ENCODE peak calls at places on chromosomes 16 and 17, in four cellular contexts. X is Panc1, Q is OCI-LY7, B is cardiac muscle cell. D is an unnamed sample. For H3K4me1, the result is how much of the 10 kb centered on the place peaks cover.

GRCh38 chr16:84507011-84507982 is 2.8 kb upstream of the MEAK7 start:
- DNase-seq in X (no peak), Q (peak), B (no peak), D (no peak)

GRCh38 chr16:1645914-1646525 is 32.1 kb upstream of the JPT2 start:
- DNase-seq in X (peak), Q (no peak), B (no peak), D (peak)

GRCh38 chr16:58085584-58086251 is 43.5 kb downstream of the CFAP20 start:
- DNase-seq in B (no peak), Q (no peak), X (no peak), D (no peak)

GRCh38 chr16:2483160-2483559 is 8.2 kb downstream of the TBC1D24 start:
- DNase-seq in Q (no peak), X (no peak), B (no peak), D (no peak)

GRCh38 chr17:4898927-4899326 is 409 bp upstream of the C17orf107 start:
- DNase-seq in B (no peak), X (no peak), Q (no peak), D (no peak)

GRCh38 chr16:20763461-20764232 is at the start of gene ACSM3:
- DNase-seq in B (peak), Q (peak), X (no peak), D (peak)

GRCh38 chr17:1779571-1780074 is 17.8 kb downstream of the SERPINF1 start:
- DNase-seq in Q (no peak), B (no peak), X (no peak), D (peak)

GRCh38 chr16:81638286-81638945 is 140.7 kb upstream of the PLCG2 start:
- DNase-seq in X (no peak), Q (no peak), B (no peak), D (no peak)

GRCh38 chr17:31511176-31511540 is 119.7 kb downstream of the RAB11FIP4 start:
- DNase-seq in X (no peak), Q (no peak), B (no peak), D (no peak)

GRCh38 chr17:5282639-5283217 is 644 bp downstream of the RABEP1 start:
- DNase-seq in Q (peak), B (peak), X (no peak), D (no peak)

GRCh38 chr16:85824161-85825135 is 25.0 kb downstream of the COX4I1 start:
- DNase-seq in B (no peak), X (no peak), Q (no peak), D (no peak)

GRCh38 chr16:3999890-4000325 is 116.3 kb downstream of the ADCY9 start:
- DNase-seq in X (no peak), B (no peak), Q (no peak), D (no peak)

GRCh38 chr16:928526-928925 is 42.3 kb downstream of the LMF1 start:
- DNase-seq in B (no peak), Q (no peak), X (no peak), D (no peak)

GRCh38 chr16:24430937-24431760 is 108.2 kb upstream of the RBBP6 start:
- DNase-seq in X (no peak), B (no peak), Q (no peak), D (no peak)

GRCh38 chr17:80389011-80389995 is 25.7 kb upstream of the ENDOV start:
- DNase-seq in B (no peak), X (no peak), Q (no peak), D (no peak)

GRCh38 chr17:48731355-48731754 is 2.8 kb upstream of the HOXB13 start:
- DNase-seq in Q (no peak), B (no peak), X (no peak), D (no peak)

GRCh38 chr17:44043326-44043725 is 23.1 kb downstream of the LSM12 start:
- DNase-seq in X (no peak), B (no peak), Q (no peak), D (no peak)

GRCh38 chr16:28935333-28935732 is 3.6 kb downstream of the CD19 start:
- DNase-seq in X (no peak), Q (no peak), B (no peak), D (no peak)

GRCh38 chr16:67562918-67563707 is 787 bp downstream of the CTCF start:
- DNase-seq in Q (peak), B (peak), X (no peak), D (no peak)

GRCh38 chr17:1001640-1002411 is 4.9 kb downstream of the TIMM22 start:
- DNase-seq in X (no peak), B (no peak), Q (no peak), D (peak)

GRCh38 chr16:14462811-14463210 is 167.2 kb downstream of the PARN start:
- DNase-seq in B (no peak), Q (no peak), X (no peak), D (peak)

GRCh38 chr17:48498168-48498840 is 32.5 kb downstream of the HOXB1 start:
- DNase-seq in Q (no peak), X (no peak), B (no peak), D (no peak)

GRCh38 chr17:75315541-75316243 is 26.5 kb upstream of the SLC25A19 start:
- DNase-seq in B (no peak), Q (no peak), X (no peak), D (no peak)

GRCh38 chr17:34654276-34654675 is 74.9 kb downstream of the TMEM132E start:
- DNase-seq in Q (no peak), X (no peak), B (no peak), D (no peak)
- TF ChIP-seq CTCF in Q (no peak), X (no peak), B (no peak), D (no peak)

GRCh38 chr17:63991611-63992010 is 6.5 kb upstream of the PRR29 start:
- DNase-seq in B (no peak), Q (no peak), X (no peak), D (no peak)

GRCh38 chr17:63995626-63996025 is 2.5 kb upstream of the PRR29 start:
- DNase-seq in X (no peak), B (no peak), Q (no peak), D (no peak)

GRCh38 chr17:63996430-63997182 is 1.5 kb upstream of the PRR29 start:
- DNase-seq in Q (no peak), X (no peak), B (no peak), D (no peak)

GRCh38 chr17:63989622-63990345 is 8.4 kb upstream of the PRR29 start:
- DNase-seq in X (no peak), B (no peak), Q (no peak), D (no peak)

GRCh38 chr17:63993368-63993990 is 4.7 kb upstream of the PRR29 start:
- DNase-seq in B (no peak), Q (peak), X (no peak), D (no peak)
- H3K4me1 ChIP-seq in B (under half), Q (under half), X (under half), D (under half)

DNA sequence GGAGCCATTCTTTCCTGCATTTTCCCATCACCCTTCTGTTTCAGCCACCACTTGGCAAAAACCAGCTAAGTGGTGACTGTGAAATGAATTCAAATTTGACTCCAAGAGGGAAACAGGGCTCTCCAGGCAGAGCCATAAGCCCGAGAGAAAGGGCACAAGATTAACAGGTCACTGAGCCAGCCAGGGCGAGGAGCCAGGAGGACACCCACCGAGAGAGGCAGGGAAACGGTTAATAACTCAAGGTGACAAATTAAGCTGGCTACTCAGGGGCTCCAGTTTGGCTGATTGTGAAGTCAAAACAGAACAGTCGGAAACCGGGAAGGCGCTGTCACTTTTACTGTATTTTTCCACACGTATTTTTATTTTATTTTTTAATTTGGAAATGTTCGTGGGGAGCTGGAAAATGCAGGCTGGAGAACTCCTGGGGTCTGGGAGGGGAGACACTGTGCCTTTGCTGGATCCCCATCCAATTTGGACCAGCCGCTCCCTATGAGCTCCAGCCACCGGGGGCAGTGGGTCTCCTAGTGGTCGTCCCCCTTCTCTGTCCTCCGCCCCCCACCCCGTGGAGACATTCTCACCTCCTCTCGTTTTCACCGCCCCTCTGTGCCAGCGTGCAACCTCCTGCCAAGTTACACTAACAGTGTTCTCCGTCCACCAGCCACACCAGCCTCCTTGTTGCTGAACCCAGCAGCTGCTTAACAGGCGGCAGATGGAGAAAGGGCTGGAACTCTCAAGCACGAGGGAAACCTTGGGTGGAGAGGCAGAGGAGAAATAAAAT is 67.6 kb upstream of the SOX9 start:
- DNase-seq in X (no peak), Q (no peak), B (no peak), D (no peak)
- TF ChIP-seq CTCF in X (no peak), Q (no peak), B (no peak), D (no peak)

DNA sequence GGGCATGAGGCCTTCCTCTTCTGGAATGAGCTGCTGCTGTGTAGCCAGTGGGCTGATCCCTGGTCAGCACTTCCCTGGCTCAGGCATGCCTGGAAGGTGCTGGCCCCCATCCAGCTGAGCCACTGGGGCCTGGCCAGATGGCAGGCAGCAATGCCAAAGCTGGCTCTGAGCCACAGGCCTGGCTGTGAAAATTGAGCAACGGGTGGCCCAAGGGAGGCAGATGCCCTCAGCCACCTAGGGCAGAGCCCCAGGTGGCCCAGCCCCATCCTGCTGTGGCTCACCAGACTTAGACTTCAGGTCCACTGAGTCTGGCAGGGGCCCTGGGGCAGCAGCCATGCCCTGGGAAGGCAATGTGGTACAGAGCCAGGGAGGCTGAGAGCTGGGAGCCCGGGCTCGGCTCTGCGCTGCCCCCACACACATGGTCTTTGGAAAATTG is 8.5 kb upstream of the CRHR1 start:
- DNase-seq in Q (no peak), B (no peak), X (no peak), D (no peak)
- H3K4me1 ChIP-seq in Q (under half), B (under half), X (under half), D (under half)

GRCh38 chr17:19812407-19812806 is 55.3 kb downstream of the ULK2 start:
- DNase-seq in B (no peak), Q (peak), X (no peak), D (no peak)
- TF ChIP-seq CTCF in B (peak), Q (peak), X (peak), D (peak)

GRCh38 chr17:59346341-59346740 is 14.9 kb downstream of the YPEL2 start:
- DNase-seq in Q (no peak), X (no peak), B (no peak), D (no peak)

GRCh38 chr17:59346876-59347407 is 15.5 kb downstream of the YPEL2 start:
- DNase-seq in Q (no peak), X (no peak), B (no peak), D (no peak)

GRCh38 chr17:59345476-59345875 is 14.0 kb downstream of the YPEL2 start:
- DNase-seq in B (no peak), Q (no peak), X (no peak), D (no peak)

GRCh38 chr17:59349178-59349577 is 17.7 kb downstream of the YPEL2 start:
- DNase-seq in B (no peak), Q (no peak), X (no peak), D (no peak)

DNA sequence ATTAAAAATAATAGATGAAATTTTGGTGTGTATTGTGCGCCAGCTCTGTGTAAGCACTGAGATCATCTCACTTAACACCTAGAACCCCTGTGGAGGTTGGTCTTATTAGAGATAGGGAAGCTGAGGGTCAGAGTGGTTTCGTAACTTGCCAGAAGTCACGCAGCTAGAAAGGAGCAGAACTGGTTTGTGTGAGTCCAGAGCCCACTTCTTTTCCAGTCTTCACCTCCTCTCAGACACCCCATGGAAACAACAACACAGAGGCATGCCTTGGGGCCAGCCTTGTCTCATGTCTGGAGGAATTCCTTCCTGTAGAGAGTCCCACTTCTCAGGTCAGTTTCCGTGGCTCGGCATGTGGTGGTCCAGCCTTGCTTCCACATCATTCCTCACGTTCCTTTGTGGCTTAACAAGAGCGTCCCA is 16.5 kb downstream of the YPEL2 start:
- DNase-seq in B (no peak), Q (no peak), X (no peak), D (no peak)
- H3K4me1 ChIP-seq in B (under half), Q (under half), X (under half), D (under half)

GRCh38 chr16:48365601-48366164 is 19.5 kb downstream of the SIAH1 start:
- DNase-seq in X (peak), Q (no peak), B (peak), D (no peak)
- TF ChIP-seq CTCF in X (peak), Q (no peak), B (peak), D (peak)